ENCODE peak calls at places on chromosomes 5 and 9, in five cellular contexts. M is stomach; P is H9; D is transverse colon; G is effector memory CD4-positive, alpha-beta T cell. Z is an unnamed sample.

GRCh38 chr9:74293479-74293878 is 203.7 kb upstream of the RORB start:
- DNase-seq in G (no peak), P (peak; percentile 61), D (no peak), M (no peak), Z (no peak)

GRCh38 chr5:175711472-175712312 is 53.8 kb downstream of the HRH2 start:
- DNase-seq in M (peak; percentile 7), D (no peak), G (no peak), P (no peak), Z (no peak)

GRCh38 chr9:16203735-16204573 is 651.1 kb downstream of the CCDC171 start:
- DNase-seq in D (no peak), P (no peak), M (no peak), G (no peak), Z (no peak)

GRCh38 chr5:36363101-36363500 is 61.4 kb upstream of the RANBP3L start:
- DNase-seq in M (no peak), D (no peak), P (peak; percentile 42), G (no peak), Z (no peak)

GRCh38 chr5:91302958-91303357 is 80.2 kb downstream of the ARRDC3 start:
- DNase-seq in D (no peak), M (no peak), P (no peak), G (no peak), Z (no peak)

GRCh38 chr9:122206118-122207046 is 22.4 kb downstream of the LHX6 start:
- DNase-seq in D (no peak), P (no peak), G (no peak), M (no peak), Z (peak; percentile 64)

GRCh38 chr9:82333671-82334070 is 345.1 kb downstream of the SPATA31D1 start:
- DNase-seq in M (no peak), G (no peak), D (no peak), P (no peak), Z (no peak)

GRCh38 chr9:131727795-131728545 is 11.9 kb downstream of the RAPGEF1 start:
- DNase-seq in D (no peak), M (no peak), G (no peak), P (no peak), Z (no peak)

GRCh38 chr5:122259995-122260394 is 52.0 kb upstream of the SNCAIP start:
- DNase-seq in G (no peak), P (no peak), M (no peak), D (no peak), Z (peak; percentile 60)

GRCh38 chr5:101785090-101785489 is 511.0 kb downstream of the SLCO4C1 start:
- DNase-seq in P (no peak), D (no peak), G (no peak), M (no peak), Z (no peak)

GRCh38 chr5:6107675-6108539 is 270.4 kb downstream of the MED10 start:
- DNase-seq in P (no peak), M (no peak), G (no peak), D (no peak), Z (no peak)

GRCh38 chr5:38925154-38925925 is 79.5 kb downstream of the OSMR start:
- DNase-seq in M (no peak), D (no peak), P (no peak), G (no peak), Z (peak; percentile 47)

GRCh38 chr9:131618071-131618479 is 72.8 kb downstream of the PRRT1B start:
- DNase-seq in P (no peak), D (no peak), G (no peak), M (peak; percentile 43), Z (no peak)

GRCh38 chr5:82911902-82912301 is 165.3 kb downstream of the TMEM167A start:
- DNase-seq in P (no peak), D (no peak), G (no peak), M (no peak), Z (no peak)

GRCh38 chr9:93020785-93021670 is 37.5 kb upstream of the SUSD3 start:
- DNase-seq in M (no peak), D (no peak), P (no peak), G (peak; percentile 10), Z (no peak)

GRCh38 chr5:179348833-179349232 is 3.6 kb upstream of the ADAMTS2 start:
- DNase-seq in D (no peak), M (no peak), G (no peak), P (no peak), Z (no peak)

GRCh38 chr5:1101991-1102713 is 9.7 kb downstream of the SLC12A7 start:
- DNase-seq in P (no peak), M (no peak), D (no peak), G (no peak), Z (no peak)

GRCh38 chr5:113487779-113488644 is at the start of gene MCC:
- DNase-seq in P (peak; percentile 89), M (peak; percentile 60), D (peak; percentile 69), G (no peak), Z (peak; percentile 79)

GRCh38 chr5:89313804-89314588 is 431.0 kb upstream of the MEF2C start:
- DNase-seq in M (no peak), D (peak; percentile 8), G (no peak), P (no peak), Z (peak; percentile 81)

GRCh38 chr5:52769061-52769460 is 18.7 kb upstream of the ITGA1 start:
- DNase-seq in D (no peak), P (no peak), G (no peak), M (no peak), Z (no peak)

GRCh38 chr5:21225223-21226064 is 1237.4 kb upstream of the CDH18 start:
- DNase-seq in M (no peak), P (no peak), G (no peak), D (no peak), Z (no peak)

GRCh38 chr5:71475788-71476384 is 20.4 kb downstream of the BDP1 start:
- DNase-seq in G (no peak), M (no peak), D (no peak), P (no peak), Z (peak; percentile 1)

GRCh38 chr9:72362680-72363139 is 2.3 kb downstream of the ZFAND5 start:
- DNase-seq in M (peak; percentile 57), P (no peak), D (peak; percentile 59), G (no peak), Z (peak; percentile 88)

GRCh38 chr5:129902806-129903205 is 1.5 kb upstream of the CHSY3 start:
- DNase-seq in G (no peak), P (no peak), D (no peak), M (no peak), Z (no peak)

GRCh38 chr5:145587308-145588071 is 247.7 kb downstream of the PRELID2 start:
- DNase-seq in M (no peak), P (no peak), G (no peak), D (no peak), Z (peak; percentile 92)

GRCh38 chr5:138974227-138975063 is 99.3 kb upstream of the LRRTM2 start:
- DNase-seq in P (no peak), D (no peak), G (no peak), M (peak; percentile 80), Z (no peak)

GRCh38 chr5:1685076-1685475 is 114.6 kb downstream of the MRPL36 start:
- DNase-seq in M (no peak), G (no peak), D (no peak), P (no peak), Z (no peak)

GRCh38 chr9:127711226-127711701 is 4.2 kb downstream of the PTRH1 start:
- DNase-seq in G (no peak), P (no peak), D (no peak), M (no peak), Z (no peak)

GRCh38 chr5:60883229-60883628 is 39.2 kb upstream of the ELOVL7 start:
- DNase-seq in P (no peak), M (no peak), G (no peak), D (no peak), Z (no peak)

GRCh38 chr5:133868946-133869674 is 99.3 kb downstream of the C5orf15 start:
- DNase-seq in P (peak; percentile 53), G (no peak), D (peak; percentile 69), M (peak; percentile 78), Z (peak; percentile 66)

GRCh38 chr5:145872486-145872885 is 328 bp downstream of the GRXCR2 start:
- DNase-seq in P (no peak), M (no peak), D (peak; percentile 68), G (no peak), Z (no peak)